ENCODE peak calls at places on chromosomes 1 and 21, in seven cellular contexts. A, P, Z, J, I, E and V are unnamed samples.
A peak's percentile ranks its signal among the peaks of the same experiment; 100 is the strongest.

GRCh38 chr1:181768216-181768929 is 285.1 kb downstream of the CACNA1E start:
- DNase-seq in Z (no peak), I (no peak), P (no peak), E (no peak), J (no peak), A (no peak), V (no peak)

GRCh38 chr1:53619088-53619810 is 119.7 kb downstream of the GLIS1 start:
- DNase-seq in A (no peak), P (no peak), E (no peak), I (no peak), J (no peak), Z (no peak), V (no peak)

GRCh38 chr1:61370177-61370907 is 288.0 kb downstream of the NFIA start:
- DNase-seq in I (no peak), A (no peak), J (no peak), P (no peak), Z (no peak), E (no peak), V (no peak)

GRCh38 chr1:205967555-205968335 is 24.5 kb upstream of the SLC26A9 start:
- DNase-seq in A (no peak), E (no peak), P (no peak), Z (no peak), I (no peak), J (no peak), V (no peak)

GRCh38 chr1:232123775-232124659 is 497.4 kb downstream of the DISC1 start:
- DNase-seq in J (no peak), I (no peak), A (no peak), Z (peak; percentile 15), E (peak; percentile 69), P (no peak), V (no peak)

GRCh38 chr1:178564086-178564782 is 51.3 kb downstream of the TEX35 start:
- DNase-seq in A (no peak), Z (no peak), P (no peak), E (no peak), J (no peak), I (no peak), V (no peak)

GRCh38 chr1:202304370-202304769 is 37.4 kb downstream of the UBE2T start:
- DNase-seq in I (no peak), Z (no peak), A (no peak), E (no peak), J (no peak), P (no peak), V (no peak)

GRCh38 chr21:19268634-19269138 is 865.1 kb upstream of the TMPRSS15 start:
- DNase-seq in Z (no peak), J (no peak), P (no peak), A (no peak), E (no peak), I (no peak), V (no peak)

GRCh38 chr21:28337319-28337718 is 655.4 kb downstream of the LTN1 start:
- DNase-seq in Z (peak; percentile 75), E (peak; percentile 45), A (no peak), P (no peak), I (no peak), J (no peak), V (no peak)

GRCh38 chr1:47196622-47197021 is 6.8 kb upstream of the PDZK1IP1 start:
- DNase-seq in J (no peak), I (no peak), E (peak; percentile 47), P (no peak), A (no peak), Z (no peak), V (no peak)

GRCh38 chr21:42225042-42225441 is 6.1 kb downstream of the ABCG1 start:
- DNase-seq in J (no peak), E (no peak), I (no peak), Z (no peak), P (no peak), A (no peak), V (no peak)
- H3K4me1 ChIP-seq in J (peaks cover 11% of the 10 kb centered on the region), E (peaks cover 4% of the 10 kb centered on the region), I (peaks cover 44% of the 10 kb centered on the region), Z (peaks cover 8% of the 10 kb centered on the region), P (peaks cover 31% of the 10 kb centered on the region), A (peaks cover 15% of the 10 kb centered on the region), V (peaks cover 60% of the 10 kb centered on the region)

GRCh38 chr1:9732123-9732971 is 80.8 kb downstream of the PIK3CD start:
- DNase-seq in E (no peak), P (no peak), Z (no peak), A (no peak), J (no peak), I (peak; percentile 22), V (no peak)
- H3K4me1 ChIP-seq in E (no peaks in the 10 kb centered on the region), P (no peaks in the 10 kb centered on the region), Z (peaks cover 25% of the 10 kb centered on the region), A (no peaks in the 10 kb centered on the region), J (no peaks in the 10 kb centered on the region), I (no peaks in the 10 kb centered on the region), V (peaks cover 32% of the 10 kb centered on the region)

GRCh38 chr1:173153503-173153902 is 53.6 kb downstream of the TNFSF4 start:
- DNase-seq in P (no peak), E (no peak), Z (no peak), I (no peak), J (no peak), A (no peak), V (no peak)
- H3K4me1 ChIP-seq in P (no peaks in the 10 kb centered on the region), E (no peaks in the 10 kb centered on the region), Z (no peaks in the 10 kb centered on the region), I (no peaks in the 10 kb centered on the region), J (no peaks in the 10 kb centered on the region), A (no peaks in the 10 kb centered on the region), V (peaks cover 3% of the 10 kb centered on the region)

GRCh38 chr1:116379057-116379630 is 6.1 kb downstream of the ATP1A1 start:
- DNase-seq in Z (peak; percentile 36), J (no peak), E (no peak), I (no peak), A (no peak), P (no peak), V (no peak)
- H3K4me1 ChIP-seq in Z (peaks cover 14% of the 10 kb centered on the region), J (peaks cover 37% of the 10 kb centered on the region), E (peaks cover 62% of the 10 kb centered on the region), I (peaks cover 88% of the 10 kb centered on the region), A (peaks cover 45% of the 10 kb centered on the region), P (peaks cover 85% of the 10 kb centered on the region), V (peaks cover 97% of the 10 kb centered on the region)

DNA sequence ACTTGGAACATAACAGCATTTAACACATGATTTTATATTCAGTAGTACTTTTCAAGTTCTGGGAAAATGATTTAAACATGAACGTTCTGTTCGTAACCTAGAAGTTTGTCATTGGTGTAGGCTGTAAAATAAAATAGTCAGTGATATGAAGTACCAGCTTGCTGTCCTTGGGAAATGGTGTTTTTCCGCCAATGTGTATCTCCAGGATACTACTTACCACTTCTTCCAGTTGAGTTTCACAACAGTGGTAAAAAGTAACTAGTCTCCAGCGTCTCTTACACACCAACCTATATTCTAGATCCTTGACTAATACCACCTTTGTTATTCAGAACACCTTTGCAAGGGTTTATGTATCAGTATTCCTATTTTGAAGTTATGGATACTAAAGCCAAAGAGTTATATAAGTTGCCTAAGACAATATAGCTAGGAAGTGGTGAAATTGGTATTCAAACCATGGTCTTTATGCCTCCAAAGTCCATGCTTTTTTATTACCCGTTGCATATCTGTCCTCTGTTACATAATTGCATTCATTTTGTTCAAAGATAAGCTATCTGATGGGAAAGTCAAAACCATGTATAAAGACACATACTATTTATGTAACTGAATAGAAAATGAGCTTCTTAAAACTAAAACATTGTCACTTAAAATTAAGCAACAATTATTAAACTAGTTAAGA is 43.1 kb downstream of the HOOK1 start:
- DNase-seq in J (peak; percentile 22), I (no peak), Z (no peak), P (no peak), E (no peak), A (no peak), V (no peak)
- H3K4me1 ChIP-seq in J (no peaks in the 10 kb centered on the region), I (no peaks in the 10 kb centered on the region), Z (no peaks in the 10 kb centered on the region), P (no peaks in the 10 kb centered on the region), E (peaks cover 4% of the 10 kb centered on the region), A (no peaks in the 10 kb centered on the region), V (no peaks in the 10 kb centered on the region)

GRCh38 chr1:8495928-8496401 is 178.1 kb downstream of the SLC45A1 start:
- DNase-seq in Z (no peak), A (no peak), J (no peak), I (no peak), E (no peak), P (no peak), V (no peak)

GRCh38 chr1:8497196-8497878 is 179.4 kb downstream of the SLC45A1 start:
- DNase-seq in P (no peak), A (no peak), Z (peak; percentile 94), J (no peak), I (no peak), E (no peak), V (no peak)

GRCh38 chr1:8496473-8496872 is 178.6 kb downstream of the SLC45A1 start:
- DNase-seq in P (no peak), Z (no peak), I (no peak), E (no peak), J (no peak), A (no peak), V (no peak)

GRCh38 chr1:8494681-8495080 is 176.8 kb downstream of the SLC45A1 start:
- DNase-seq in A (no peak), E (no peak), Z (no peak), I (no peak), J (no peak), P (no peak), V (no peak)
- H3K4me1 ChIP-seq in A (peaks cover 3% of the 10 kb centered on the region), E (no peaks in the 10 kb centered on the region), Z (peaks cover 3% of the 10 kb centered on the region), I (peaks cover 49% of the 10 kb centered on the region), J (no peaks in the 10 kb centered on the region), P (peaks cover 16% of the 10 kb centered on the region), V (no peaks in the 10 kb centered on the region)